ENCODE peak calls at places on chromosome 1, in four cellular contexts. I is A549, V is GM12878, X is HepG2. Z is an unnamed sample.

GRCh38 chr1:39896909-39897685 is 4.6 kb downstream of the MYCL start:
- DNase-seq in V (no peak), X (no peak), I (no peak), Z (no peak)

GRCh38 chr1:154931940-154932487 is 4.5 kb downstream of the PMVK start:
- DNase-seq in X (peak; percentile 85), I (peak; percentile 55), V (no peak), Z (no peak)

GRCh38 chr1:208009303-208009702 is 98.4 kb upstream of the CD34 start:
- DNase-seq in I (no peak), V (no peak), X (no peak), Z (no peak)

GRCh38 chr1:87149166-87150065 is 179.3 kb upstream of the LMO4 start:
- DNase-seq in V (no peak), X (no peak), I (no peak), Z (no peak)

GRCh38 chr1:243842978-243843490 is 7.0 kb downstream of the AKT3 start:
- DNase-seq in X (no peak), V (no peak), I (peak; percentile 30), Z (no peak)

GRCh38 chr1:62045579-62045978 is 149.1 kb upstream of the L1TD1 start:
- DNase-seq in X (no peak), V (no peak), I (no peak), Z (peak; percentile 11)

GRCh38 chr1:100606438-100606837 is 68.5 kb downstream of the GPR88 start:
- DNase-seq in X (no peak), I (no peak), V (no peak), Z (no peak)

GRCh38 chr1:4796161-4796998 is 142.0 kb downstream of the AJAP1 start:
- DNase-seq in X (no peak), I (no peak), V (peak; percentile 50), Z (no peak)

GRCh38 chr1:21783679-21784603 is 992 bp upstream of the USP48 start:
- DNase-seq in V (peak; percentile 84), I (peak; percentile 66), X (peak; percentile 97), Z (peak; percentile 84)

GRCh38 chr1:38693759-38694158 is 165.8 kb downstream of the RRAGC start:
- DNase-seq in V (no peak), I (no peak), X (no peak), Z (no peak)

GRCh38 chr1:8540266-8540926 is 222.5 kb downstream of the SLC45A1 start:
- DNase-seq in V (no peak), X (no peak), I (no peak), Z (no peak)

GRCh38 chr1:72366473-72366872 is 84.1 kb upstream of the NEGR1 start:
- DNase-seq in V (no peak), I (no peak), X (peak; percentile 48), Z (no peak)

GRCh38 chr1:24294228-24294672 is 24.9 kb upstream of the GRHL3 start:
- DNase-seq in V (no peak), X (no peak), I (peak; percentile 56), Z (no peak)

GRCh38 chr1:40818264-40818961 is 34.8 kb downstream of the KCNQ4 start:
- DNase-seq in I (no peak), X (no peak), V (no peak), Z (peak; percentile 60)

GRCh38 chr1:230797376-230798186 is 50.4 kb downstream of the CAPN9 start:
- DNase-seq in I (peak; percentile 49), X (peak; percentile 62), V (no peak), Z (peak; percentile 48)

GRCh38 chr1:6803357-6803756 is 18.1 kb downstream of the CAMTA1 start:
- DNase-seq in V (no peak), X (peak; percentile 19), I (no peak), Z (no peak)

GRCh38 chr1:29243863-29244185 is 7.5 kb downstream of the PTPRU start:
- DNase-seq in I (no peak), V (no peak), X (no peak), Z (no peak)

GRCh38 chr1:27137544-27138075 is 17.3 kb downstream of the SLC9A1 start:
- DNase-seq in V (no peak), X (peak; percentile 14), I (no peak), Z (peak; percentile 81)

GRCh38 chr1:29462096-29462495 is 225.8 kb downstream of the PTPRU start:
- DNase-seq in I (no peak), V (no peak), X (no peak), Z (no peak)

GRCh38 chr1:234961468-234962339 is 166.9 kb downstream of the TOMM20 start:
- DNase-seq in V (no peak), X (no peak), I (no peak), Z (no peak)

GRCh38 chr1:218439541-218440295 is 94.6 kb downstream of the TGFB2 start:
- DNase-seq in I (no peak), V (no peak), X (peak; percentile 20), Z (no peak)

GRCh38 chr1:11799896-11800295 is 5.9 kb downstream of the MTHFR start:
- DNase-seq in X (no peak), I (no peak), V (no peak), Z (no peak)

GRCh38 chr1:20100632-20101355 is 18.5 kb downstream of the PLA2G2D start:
- DNase-seq in X (peak; percentile 48), V (no peak), I (peak; percentile 34), Z (peak; percentile 43)

GRCh38 chr1:66291047-66291864 is 242.7 kb upstream of the SGIP1 start:
- DNase-seq in X (no peak), V (no peak), I (no peak), Z (no peak)

GRCh38 chr1:179575497-179576314 is at the start of gene NPHS2:
- DNase-seq in V (no peak), X (no peak), I (no peak), Z (no peak)

GRCh38 chr1:13823126-13823880 is 123.3 kb downstream of the PRDM2 start:
- DNase-seq in I (no peak), X (no peak), V (no peak), Z (no peak)

GRCh38 chr1:119966020-119966419 is 69.7 kb upstream of the ADAM30 start:
- DNase-seq in X (no peak), I (no peak), V (no peak), Z (no peak)

GRCh38 chr1:76510672-76511071 is 356.6 kb upstream of the ST6GALNAC5 start:
- DNase-seq in X (no peak), I (no peak), V (no peak), Z (no peak)

GRCh38 chr1:215181518-215181917 is 99.0 kb downstream of the KCNK2 start:
- DNase-seq in V (no peak), I (no peak), X (peak; percentile 1), Z (no peak)

GRCh38 chr1:84225636-84226035 is 75.9 kb upstream of the SAMD13 start:
- DNase-seq in V (no peak), I (no peak), X (no peak), Z (peak; percentile 15)

GRCh38 chr1:166952002-166952746 is 23.2 kb downstream of the ILDR2 start:
- DNase-seq in X (peak; percentile 32), I (no peak), V (no peak), Z (no peak)

GRCh38 chr1:166950156-166950555 is 25.2 kb downstream of the ILDR2 start:
- DNase-seq in I (no peak), V (no peak), X (no peak), Z (no peak)

GRCh38 chr1:166948856-166949350 is 26.4 kb downstream of the ILDR2 start:
- DNase-seq in I (no peak), X (no peak), V (no peak), Z (no peak)

GRCh38 chr1:166953486-166953885 is 21.9 kb downstream of the ILDR2 start:
- DNase-seq in I (no peak), V (no peak), X (no peak), Z (no peak)

GRCh38 chr1:166951050-166951449 is 24.3 kb downstream of the ILDR2 start:
- DNase-seq in X (no peak), I (no peak), V (no peak), Z (no peak)
- TF ChIP-seq POLR2AphosphoS2 in X (no peak), I (no peak), V (no peak), Z (no peak)

GRCh38 chr1:70672333-70672935 is 261.4 kb downstream of the CTH start:
- DNase-seq in X (no peak), I (no peak), V (no peak), Z (no peak)

GRCh38 chr1:70666381-70667140 is 255.5 kb downstream of the CTH start:
- DNase-seq in V (no peak), I (no peak), X (peak; percentile 2), Z (peak; percentile 13)

GRCh38 chr1:70667771-70668170 is 256.7 kb downstream of the CTH start:
- DNase-seq in V (no peak), X (no peak), I (no peak), Z (no peak)
- TF ChIP-seq POLR2AphosphoS2 in V (no peak), X (no peak), I (no peak), Z (no peak)

GRCh38 chr1:16442941-16443340 is 2.4 kb downstream of the NECAP2 start:
- DNase-seq in X (no peak), V (no peak), I (no peak), Z (peak; percentile 30)
- TF ChIP-seq POLR2AphosphoS2 in X (no peak), V (no peak), I (no peak), Z (no peak)

GRCh38 chr1:176897350-176898236 is 266.9 kb downstream of the ASTN1 start:
- DNase-seq in X (peak; percentile 56), I (peak; percentile 80), V (no peak), Z (peak; percentile 90)
- TF ChIP-seq POLR2AphosphoS2 in X (no peak), I (no peak), V (no peak), Z (no peak)

GRCh38 chr1:221206076-221206475 is 326.8 kb downstream of the HLX start:
- DNase-seq in I (no peak), X (no peak), V (no peak), Z (no peak)

GRCh38 chr1:221204055-221204833 is 325.0 kb downstream of the HLX start:
- DNase-seq in I (no peak), V (no peak), X (no peak), Z (no peak)

GRCh38 chr1:221200464-221200863 is 321.2 kb downstream of the HLX start:
- DNase-seq in X (no peak), V (no peak), I (no peak), Z (no peak)

GRCh38 chr1:221201773-221202172 is 322.5 kb downstream of the HLX start:
- DNase-seq in X (no peak), I (no peak), V (no peak), Z (no peak)

DNA sequence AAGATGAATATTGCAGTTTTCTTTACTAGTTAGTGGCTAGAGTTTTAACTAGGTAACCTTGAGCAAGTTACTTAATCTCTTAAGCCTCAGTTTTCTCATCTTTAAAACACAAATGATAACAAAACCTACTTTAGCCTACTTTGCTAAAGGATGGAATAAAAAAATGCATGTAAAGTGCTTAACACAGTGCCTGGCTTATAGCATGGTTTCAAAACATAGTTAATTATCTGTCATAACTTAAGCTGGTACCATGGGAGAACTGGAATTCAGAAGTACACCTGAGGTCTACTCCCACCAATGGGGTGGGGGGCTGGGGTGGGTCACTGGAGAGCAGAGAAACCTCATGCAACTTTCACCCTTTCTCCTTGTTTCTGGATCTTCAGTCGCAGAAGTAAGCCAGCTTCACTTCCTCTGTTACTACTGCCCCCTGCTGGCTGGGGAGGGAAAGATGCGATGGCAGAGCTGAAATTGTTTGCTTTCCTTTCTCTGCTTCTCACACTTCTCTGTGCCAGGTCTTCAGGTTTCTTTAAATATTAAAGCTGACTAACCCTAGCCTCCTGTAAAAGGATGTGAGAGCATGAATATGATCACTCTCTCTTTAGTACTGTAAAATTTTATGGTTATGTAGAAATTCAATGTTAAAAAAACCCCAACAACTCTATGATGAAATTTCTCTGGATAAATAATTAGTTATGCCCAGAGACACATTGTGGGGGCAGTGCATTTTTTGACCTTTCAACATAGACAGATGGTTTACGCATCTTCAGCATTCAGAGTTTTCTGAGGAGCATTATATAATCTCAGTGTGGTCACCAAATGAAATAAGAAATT is 324.2 kb downstream of the HLX start:
- DNase-seq in X (peak; percentile 56), I (peak; percentile 51), V (peak; percentile 30), Z (peak; percentile 63)
- TF ChIP-seq POLR2AphosphoS2 in X (no peak), I (no peak), V (no peak), Z (no peak)

Z was measured in K562.